ENCODE peak calls at places on chromosomes 1 and 21, in five cellular contexts. Q is testis, M is right lobe of liver, S is upper lobe of left lung, D is thyroid gland. U is an unnamed sample.
A peak's percentile ranks its signal among the peaks of the same experiment; 100 is the strongest.

GRCh38 chr1:235069577-235070563 is 58.8 kb downstream of the TOMM20 start:
- DNase-seq in Q (peak; percentile 50), M (peak; percentile 96), S (peak; percentile 95), D (peak; percentile 85), U (no peak)

GRCh38 chr1:157542676-157543075 is 9.6 kb downstream of the FCRL5 start:
- DNase-seq in Q (peak; percentile 62), M (no peak), S (no peak), D (peak; percentile 98), U (no peak)

GRCh38 chr1:153001382-153001781 is at the start of gene SPRR3:
- DNase-seq in Q (no peak), M (no peak), S (no peak), D (no peak), U (no peak)

GRCh38 chr1:35557118-35557610 is at the start of gene KIAA0319L:
- DNase-seq in Q (peak; percentile 95), M (peak; percentile 94), S (peak; percentile 94), D (peak; percentile 90), U (no peak)

GRCh38 chr1:27656157-27656893 is 15.7 kb downstream of the IFI6 start:
- DNase-seq in Q (peak; percentile 57), M (no peak), S (peak; percentile 79), D (peak; percentile 52), U (no peak)

GRCh38 chr1:100206301-100206700 is 28.2 kb upstream of the LRRC39 start:
- DNase-seq in Q (no peak), M (no peak), S (no peak), D (no peak), U (no peak)

GRCh38 chr21:26067836-26068401 is 102.7 kb downstream of the APP start:
- DNase-seq in Q (peak; percentile 48), M (no peak), S (no peak), D (no peak), U (peak; percentile 28)

GRCh38 chr1:240833057-240833456 is 221.1 kb upstream of the GREM2 start:
- DNase-seq in Q (no peak), M (no peak), S (no peak), D (no peak), U (no peak)

GRCh38 chr1:42784946-42785693 is at the start of gene TMEM269:
- DNase-seq in Q (no peak), M (no peak), S (no peak), D (peak; percentile 36), U (peak; percentile 38)

GRCh38 chr1:165207774-165208359 is 148.6 kb downstream of the LMX1A start:
- DNase-seq in Q (no peak), M (no peak), S (no peak), D (no peak), U (no peak)

GRCh38 chr1:83641206-83641658 is 357.7 kb downstream of the TTLL7 start:
- DNase-seq in Q (peak; percentile 14), M (no peak), S (no peak), D (peak; percentile 47), U (no peak)

GRCh38 chr1:190170321-190170720 is 307.3 kb downstream of the BRINP3 start:
- DNase-seq in Q (no peak), M (no peak), S (no peak), D (no peak), U (peak; percentile 24)

GRCh38 chr1:205214756-205215155 is 3.3 kb upstream of the DSTYK start:
- DNase-seq in Q (no peak), M (no peak), S (no peak), D (no peak), U (no peak)

GRCh38 chr1:205211839-205212241 is 338 bp upstream of the DSTYK start:
- DNase-seq in Q (no peak), M (no peak), S (no peak), D (no peak), U (no peak)

GRCh38 chr1:205216588-205216987 is 5.1 kb upstream of the DSTYK start:
- DNase-seq in Q (no peak), M (no peak), S (no peak), D (no peak), U (no peak)

GRCh38 chr1:205208805-205209204 is 2.7 kb downstream of the DSTYK start:
- DNase-seq in Q (no peak), M (no peak), S (no peak), D (no peak), U (no peak)

DNA sequence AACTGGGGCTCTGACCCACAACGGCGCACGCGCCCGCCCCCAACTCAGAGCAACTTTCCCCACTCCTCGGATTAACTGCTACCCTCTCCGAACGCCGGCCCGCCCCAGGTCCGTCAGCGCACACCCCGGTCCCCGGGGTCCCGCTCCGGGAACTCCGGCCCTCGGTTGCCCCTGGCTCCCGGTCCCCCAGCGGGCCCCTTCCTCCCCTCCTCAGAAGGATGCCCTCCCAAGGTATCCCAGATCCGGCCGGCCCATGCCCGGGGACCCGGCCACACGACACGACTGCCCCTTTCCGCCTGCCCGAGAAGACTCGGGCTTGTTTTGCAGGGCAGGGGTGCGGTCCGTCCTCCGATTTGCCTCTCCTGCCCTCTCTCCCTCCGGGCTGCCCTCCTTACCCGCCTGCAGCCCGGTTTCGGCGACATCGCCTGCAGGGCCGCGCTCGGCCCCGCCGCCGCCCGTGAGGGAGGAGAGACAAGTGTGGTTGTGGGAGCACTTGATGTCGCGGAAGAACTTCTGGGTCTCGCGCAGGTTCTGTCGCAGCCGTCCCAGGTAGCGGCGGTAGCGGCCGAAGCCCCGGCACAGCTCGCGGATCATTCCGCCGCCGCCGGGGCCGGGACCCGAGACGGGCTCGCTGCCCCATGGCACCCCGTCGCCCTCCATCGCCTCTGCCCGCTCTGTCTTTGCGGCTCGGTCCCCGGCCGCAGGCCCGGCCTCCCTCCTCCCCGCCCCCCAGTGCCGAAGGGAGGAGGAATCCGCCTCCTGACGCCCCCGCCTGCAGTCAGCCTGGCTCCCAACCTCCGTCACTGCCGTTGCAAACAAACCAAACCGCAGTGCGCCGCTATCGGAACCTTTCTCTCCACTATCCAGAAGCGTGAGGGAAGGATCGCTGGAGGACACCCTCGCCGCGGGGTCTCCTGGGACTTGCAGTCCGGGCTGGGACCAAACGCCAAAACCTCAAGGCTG is at the start of gene DSTYK:
- DNase-seq in Q (peak; percentile 96), M (peak; percentile 95), S (peak; percentile 96), D (peak; percentile 93), U (peak; percentile 95)
- TF ChIP-seq POLR2A in Q (no peak), M (peak; percentile 87), S (peak; percentile 74), D (peak; percentile 85), U (peak; percentile 54)

GRCh38 chr1:162500805-162501204 is 3.2 kb downstream of the UHMK1 start:
- DNase-seq in Q (no peak), M (no peak), S (no peak), D (no peak), U (no peak)
- H3K4me3 ChIP-seq in Q (no peak overlapping the region), M (no peak overlapping the region), S (no peak overlapping the region), D (no peak overlapping the region), U (no peak overlapping the region)

GRCh38 chr1:30274176-30274936 is 449.0 kb downstream of the MATN1 start:
- DNase-seq in Q (no peak), M (no peak), S (no peak), D (no peak), U (no peak)

GRCh38 chr1:30273456-30273855 is 449.9 kb downstream of the MATN1 start:
- DNase-seq in Q (no peak), M (no peak), S (no peak), D (no peak), U (no peak)

GRCh38 chr1:30272288-30273020 is 450.9 kb downstream of the MATN1 start:
- DNase-seq in Q (no peak), M (no peak), S (no peak), D (no peak), U (no peak)

GRCh38 chr1:30271401-30272287 is 451.7 kb downstream of the MATN1 start:
- DNase-seq in Q (no peak), M (no peak), S (no peak), D (no peak), U (no peak)

GRCh38 chr1:30273021-30273325 is 450.4 kb downstream of the MATN1 start:
- DNase-seq in Q (no peak), M (no peak), S (no peak), D (no peak), U (no peak)
- TF ChIP-seq POLR2A in Q (no peak), M (no peak), S (no peak), D (no peak), U (no peak)

DNA sequence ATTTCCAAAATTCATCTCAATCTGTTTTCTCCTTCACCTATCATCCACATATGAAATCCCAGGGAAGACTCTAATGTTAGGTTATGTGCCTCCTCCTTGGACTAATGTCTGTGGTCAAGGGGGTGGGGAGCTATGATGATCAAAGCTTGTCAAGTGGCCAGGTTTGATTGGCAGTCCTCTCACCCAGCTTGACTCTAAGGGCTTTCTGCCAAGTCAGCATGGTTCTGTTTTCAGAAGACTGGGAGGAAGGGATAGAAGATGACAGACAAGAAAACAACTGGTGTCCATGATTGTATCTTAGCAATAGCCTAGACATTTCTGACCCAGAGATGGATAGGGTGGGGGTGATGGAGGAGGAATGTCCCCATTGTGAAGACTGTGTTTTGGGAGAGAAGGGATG is 9.1 kb upstream of the THEM5 start:
- DNase-seq in Q (no peak), M (no peak), S (no peak), D (no peak), U (no peak)
- H3K4me3 ChIP-seq in Q (no peak overlapping the region), M (no peak overlapping the region), S (no peak overlapping the region), D (no peak overlapping the region), U (no peak overlapping the region)

GRCh38 chr21:15728046-15728445 is 1.7 kb upstream of the USP25 start:
- DNase-seq in Q (no peak), M (no peak), S (no peak), D (no peak), U (no peak)

GRCh38 chr21:15730484-15731242 is 881 bp downstream of the USP25 start:
- DNase-seq in Q (no peak), M (peak; percentile 74), S (no peak), D (peak; percentile 32), U (peak; percentile 56)

GRCh38 chr21:15731243-15731613 is 1.4 kb downstream of the USP25 start:
- DNase-seq in Q (no peak), M (no peak), S (no peak), D (no peak), U (peak; percentile 44)

GRCh38 chr21:15729346-15729673 is 472 bp upstream of the USP25 start:
- DNase-seq in Q (no peak), M (no peak), S (no peak), D (no peak), U (peak; percentile 54)

DNA sequence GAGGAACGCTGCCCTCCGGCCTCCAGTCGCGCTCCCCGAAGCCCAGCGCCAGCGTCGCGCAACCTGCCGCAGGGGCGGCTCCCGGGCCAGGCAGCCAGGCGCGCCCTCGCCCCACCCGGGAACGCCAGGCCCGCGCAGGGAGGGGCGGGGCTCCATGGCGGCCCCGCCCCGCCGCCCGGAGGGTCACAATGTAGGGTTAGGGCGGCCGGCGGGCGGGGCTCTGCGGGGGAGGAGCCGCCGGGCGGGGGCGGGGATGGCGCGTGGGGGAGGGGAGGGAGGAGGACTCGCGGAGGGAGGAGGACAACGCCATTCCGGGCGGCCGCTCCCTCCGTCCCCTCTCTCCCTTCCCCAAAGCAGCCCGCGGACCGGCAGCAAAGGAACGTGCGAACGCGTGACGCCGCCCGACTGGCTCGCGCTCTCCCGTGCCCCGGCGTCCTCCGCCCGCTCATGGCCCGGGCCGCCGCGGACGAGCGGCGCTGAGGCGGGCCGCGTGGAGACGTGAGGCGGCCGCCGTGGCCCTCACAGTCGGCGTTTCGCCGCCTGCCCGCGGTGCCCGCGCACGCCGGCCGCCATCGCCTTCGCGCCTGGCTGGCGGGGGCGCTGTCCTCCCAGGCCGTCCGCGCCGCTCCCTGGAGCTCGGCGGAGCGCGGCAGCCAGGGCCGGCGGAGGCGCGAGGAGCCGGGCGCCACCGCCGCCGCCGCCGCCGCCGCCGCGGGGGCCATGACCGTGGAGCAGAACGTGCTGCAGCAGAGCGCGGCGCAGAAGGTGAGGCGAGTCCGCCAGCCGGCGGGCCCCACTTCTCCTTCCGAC is at the start of gene USP25:
- DNase-seq in Q (peak; percentile 92), M (peak; percentile 96), S (peak; percentile 94), D (peak; percentile 90), U (peak; percentile 75)
- TF ChIP-seq POLR2A in Q (no peak), M (peak; percentile 94), S (peak; percentile 81), D (peak; percentile 92), U (peak; percentile 82)

GRCh38 chr1:79204774-79205173 is 198.2 kb upstream of the ADGRL4 start:
- DNase-seq in Q (no peak), M (no peak), S (no peak), D (no peak), U (no peak)
- H3K4me3 ChIP-seq in Q (no peak overlapping the region), M (no peak overlapping the region), S (no peak overlapping the region), D (no peak overlapping the region), U (no peak overlapping the region)

U was measured in endothelial cell of umbilical vein.